ENCODE peak calls at places on chromosome 19, in nine cellular contexts. One of them, this sample, is unnamed.

GRCh38 chr19:32363632-32364031 is 18.2 kb downstream of the ZNF507 start:
- DNase-seq in GM23248: no peak
- DNase-seq in GM12865: no peak
- DNase-seq in fibroblast of lung: no peak
- DNase-seq in psoas muscle: no peak
- DNase-seq in EL: no peak
- DNase-seq in astrocyte of the hippocampus: no peak
- DNase-seq in activated B cell treated with CpG ODN at 0.5 μM for 24 hours: no peak
- DNase-seq in iris pigment epithelial cell: no peak
- DNase-seq in this sample: no peak

GRCh38 chr19:50223439-50223716 is 20.0 kb downstream of the MYH14 start:
- DNase-seq in GM23248: no peak
- DNase-seq in GM12865: no peak
- DNase-seq in fibroblast of lung: no peak
- DNase-seq in psoas muscle: no peak
- DNase-seq in EL: no peak
- DNase-seq in astrocyte of the hippocampus: no peak
- DNase-seq in activated B cell treated with CpG ODN at 0.5 μM for 24 hours: no peak
- DNase-seq in iris pigment epithelial cell: no peak
- DNase-seq in this sample: no peak

GRCh38 chr19:54674021-54674617 is 11.3 kb downstream of the LILRB4 start:
- DNase-seq in GM23248: peak
- DNase-seq in GM12865: peak
- DNase-seq in fibroblast of lung: no peak
- DNase-seq in psoas muscle: no peak
- DNase-seq in EL: peak
- DNase-seq in astrocyte of the hippocampus: peak
- DNase-seq in activated B cell treated with CpG ODN at 0.5 μM for 24 hours: no peak
- DNase-seq in iris pigment epithelial cell: peak
- DNase-seq in this sample: no peak

GRCh38 chr19:5526691-5527090 is 41.1 kb downstream of the TINCR start:
- DNase-seq in GM23248: no peak
- DNase-seq in GM12865: no peak
- DNase-seq in fibroblast of lung: no peak
- DNase-seq in psoas muscle: no peak
- DNase-seq in EL: no peak
- DNase-seq in astrocyte of the hippocampus: no peak
- DNase-seq in activated B cell treated with CpG ODN at 0.5 μM for 24 hours: no peak
- DNase-seq in iris pigment epithelial cell: no peak
- DNase-seq in this sample: no peak

GRCh38 chr19:47842941-47843340 is 16.1 kb upstream of the TPRX2 start:
- DNase-seq in GM23248: no peak
- DNase-seq in GM12865: no peak
- DNase-seq in fibroblast of lung: no peak
- DNase-seq in psoas muscle: no peak
- DNase-seq in EL: no peak
- DNase-seq in astrocyte of the hippocampus: no peak
- DNase-seq in activated B cell treated with CpG ODN at 0.5 μM for 24 hours: no peak
- DNase-seq in iris pigment epithelial cell: no peak
- DNase-seq in this sample: no peak

GRCh38 chr19:55490478-55491436 is 2.5 kb downstream of the SSC5D start:
- DNase-seq in GM23248: peak
- DNase-seq in GM12865: no peak
- DNase-seq in fibroblast of lung: peak
- DNase-seq in psoas muscle: no peak
- DNase-seq in EL: no peak
- DNase-seq in astrocyte of the hippocampus: peak
- DNase-seq in activated B cell treated with CpG ODN at 0.5 μM for 24 hours: no peak
- DNase-seq in iris pigment epithelial cell: no peak
- DNase-seq in this sample: no peak

GRCh38 chr19:29706635-29707034 is 8.4 kb downstream of the C19orf12 start:
- DNase-seq in GM23248: no peak
- DNase-seq in GM12865: no peak
- DNase-seq in fibroblast of lung: no peak
- DNase-seq in psoas muscle: no peak
- DNase-seq in EL: no peak
- DNase-seq in astrocyte of the hippocampus: no peak
- DNase-seq in activated B cell treated with CpG ODN at 0.5 μM for 24 hours: no peak
- DNase-seq in iris pigment epithelial cell: no peak
- DNase-seq in this sample: no peak

GRCh38 chr19:384801-385169 is 24.2 kb downstream of the C2CD4C start:
- DNase-seq in GM23248: no peak
- DNase-seq in GM12865: peak
- DNase-seq in fibroblast of lung: no peak
- DNase-seq in psoas muscle: no peak
- DNase-seq in EL: no peak
- DNase-seq in astrocyte of the hippocampus: no peak
- DNase-seq in activated B cell treated with CpG ODN at 0.5 μM for 24 hours: no peak
- DNase-seq in iris pigment epithelial cell: no peak
- DNase-seq in this sample: no peak

GRCh38 chr19:800360-801029 is 3.2 kb downstream of the PTBP1 start:
- DNase-seq in GM23248: peak
- DNase-seq in GM12865: no peak
- DNase-seq in fibroblast of lung: peak
- DNase-seq in psoas muscle: no peak
- DNase-seq in EL: no peak
- DNase-seq in astrocyte of the hippocampus: peak
- DNase-seq in activated B cell treated with CpG ODN at 0.5 μM for 24 hours: no peak
- DNase-seq in iris pigment epithelial cell: peak
- DNase-seq in this sample: peak

GRCh38 chr19:2613507-2614295 is 88.8 kb downstream of the GNG7 start:
- DNase-seq in GM23248: peak
- DNase-seq in GM12865: peak
- DNase-seq in fibroblast of lung: peak
- DNase-seq in psoas muscle: peak
- DNase-seq in EL: peak
- DNase-seq in astrocyte of the hippocampus: peak
- DNase-seq in activated B cell treated with CpG ODN at 0.5 μM for 24 hours: peak
- DNase-seq in iris pigment epithelial cell: no peak
- DNase-seq in this sample: no peak

GRCh38 chr19:12779162-12779993 is 4.0 kb upstream of the HOOK2 start:
- DNase-seq in GM23248: peak
- DNase-seq in GM12865: peak
- DNase-seq in fibroblast of lung: peak
- DNase-seq in psoas muscle: peak
- DNase-seq in EL: peak
- DNase-seq in astrocyte of the hippocampus: peak
- DNase-seq in activated B cell treated with CpG ODN at 0.5 μM for 24 hours: no peak
- DNase-seq in iris pigment epithelial cell: peak
- DNase-seq in this sample: no peak

GRCh38 chr19:54147676-54148075 is 10.1 kb downstream of the CNOT3 start:
- DNase-seq in GM23248: no peak
- DNase-seq in GM12865: no peak
- DNase-seq in fibroblast of lung: no peak
- DNase-seq in psoas muscle: no peak
- DNase-seq in EL: no peak
- DNase-seq in astrocyte of the hippocampus: no peak
- DNase-seq in activated B cell treated with CpG ODN at 0.5 μM for 24 hours: no peak
- DNase-seq in iris pigment epithelial cell: no peak
- DNase-seq in this sample: no peak

GRCh38 chr19:15398501-15399233 is 19.1 kb upstream of the AKAP8 start:
- DNase-seq in GM23248: no peak
- DNase-seq in GM12865: no peak
- DNase-seq in fibroblast of lung: no peak
- DNase-seq in psoas muscle: peak
- DNase-seq in EL: no peak
- DNase-seq in astrocyte of the hippocampus: no peak
- DNase-seq in activated B cell treated with CpG ODN at 0.5 μM for 24 hours: no peak
- DNase-seq in iris pigment epithelial cell: no peak
- DNase-seq in this sample: no peak

GRCh38 chr19:48496959-48497727 is 14.5 kb downstream of the LMTK3 start:
- DNase-seq in GM23248: no peak
- DNase-seq in GM12865: no peak
- DNase-seq in fibroblast of lung: no peak
- DNase-seq in psoas muscle: no peak
- DNase-seq in EL: no peak
- DNase-seq in astrocyte of the hippocampus: no peak
- DNase-seq in activated B cell treated with CpG ODN at 0.5 μM for 24 hours: no peak
- DNase-seq in iris pigment epithelial cell: no peak
- DNase-seq in this sample: no peak

This sample was measured in D721Med.